ENCODE peak calls at places on chromosomes 11 and 22, in nine cellular contexts. N is A549, G is tibial nerve, M is body of pancreas, Y is NB4, I is IMR-90, R is adrenal gland, V is Peyer's patch, F is HCT116. K is an unnamed sample.

GRCh38 chr11:1153951-1154487 is 3.7 kb upstream of the MUC5AC start:
- DNase-seq in N (peak; percentile 86), G (no peak), M (peak; percentile 48), Y (peak; percentile 52), I (peak; percentile 97), R (peak; percentile 91), V (peak; percentile 15), F (peak; percentile 63), K (no peak)

GRCh38 chr11:106152013-106152412 is 74.6 kb downstream of the AASDHPPT start:
- DNase-seq in N (no peak), G (no peak), M (peak; percentile 38), Y (no peak), I (peak; percentile 17), R (no peak), V (no peak), F (no peak), K (no peak)

GRCh38 chr11:104522123-104522522 is 358.2 kb upstream of the PDGFD start:
- DNase-seq in N (no peak), G (no peak), M (no peak), Y (no peak), I (no peak), R (no peak), V (no peak), F (no peak), K (no peak)

GRCh38 chr22:23149743-23150238 is 4.5 kb downstream of the RAB36 start:
- DNase-seq in N (no peak), G (no peak), M (no peak), Y (no peak), I (no peak), R (no peak), V (no peak), F (no peak), K (no peak)

GRCh38 chr22:35191412-35191811 is 65.9 kb upstream of the HMGXB4 start:
- DNase-seq in N (no peak), G (no peak), M (no peak), Y (no peak), I (peak; percentile 3), R (no peak), V (no peak), F (peak; percentile 12), K (no peak)

GRCh38 chr11:27693398-27693797 is 6.9 kb downstream of the BDNF start:
- DNase-seq in N (no peak), G (no peak), M (no peak), Y (no peak), I (no peak), R (no peak), V (no peak), F (no peak), K (no peak)

GRCh38 chr11:2203440-2204259 is 32.0 kb upstream of the TH start:
- DNase-seq in N (no peak), G (no peak), M (peak; percentile 9), Y (no peak), I (no peak), R (no peak), V (no peak), F (no peak), K (no peak)

GRCh38 chr11:87358461-87358860 is 320.7 kb downstream of the TMEM135 start:
- DNase-seq in N (no peak), G (no peak), M (no peak), Y (no peak), I (no peak), R (no peak), V (no peak), F (no peak), K (no peak)

GRCh38 chr11:130188047-130188446 is 28.5 kb downstream of the ST14 start:
- DNase-seq in N (no peak), G (no peak), M (no peak), Y (no peak), I (no peak), R (no peak), V (no peak), F (no peak), K (no peak)

GRCh38 chr11:74559110-74559933 is 33.1 kb upstream of the POLD3 start:
- DNase-seq in N (no peak), G (no peak), M (no peak), Y (no peak), I (peak; percentile 55), R (peak; percentile 17), V (no peak), F (no peak), K (no peak)

GRCh38 chr11:123690490-123690889 is 36.1 kb upstream of the SCN3B start:
- DNase-seq in N (peak; percentile 10), G (no peak), M (no peak), Y (no peak), I (peak; percentile 63), R (no peak), V (no peak), F (no peak), K (no peak)

GRCh38 chr11:47797633-47798032 is 30.5 kb upstream of the FNBP4 start:
- DNase-seq in N (no peak), G (no peak), M (no peak), Y (peak; percentile 43), I (peak; percentile 89), R (no peak), V (no peak), F (no peak), K (no peak)

GRCh38 chr11:121534131-121535093 is 81.6 kb upstream of the SORL1-AS1 start:
- DNase-seq in N (no peak), G (no peak), M (no peak), Y (no peak), I (peak; percentile 24), R (no peak), V (no peak), F (no peak), K (no peak)

GRCh38 chr11:59857444-59858434 is 8.5 kb downstream of the TCN1 start:
- DNase-seq in N (peak; percentile 6), G (no peak), M (no peak), Y (peak; percentile 92), I (no peak), R (no peak), V (no peak), F (peak; percentile 71), K (peak; percentile 33)

GRCh38 chr11:68269414-68270081 is 2.2 kb downstream of the C11orf24 start:
- DNase-seq in N (no peak), G (no peak), M (no peak), Y (no peak), I (peak; percentile 92), R (no peak), V (no peak), F (no peak), K (peak; percentile 20)

GRCh38 chr11:68457214-68457897 is 3.2 kb upstream of the PPP6R3 start:
- DNase-seq in N (no peak), G (no peak), M (no peak), Y (no peak), I (no peak), R (no peak), V (no peak), F (no peak), K (no peak)

GRCh38 chr11:57508341-57509170 is 6.9 kb downstream of the SLC43A1 start:
- DNase-seq in N (no peak), G (no peak), M (no peak), Y (no peak), I (no peak), R (no peak), V (no peak), F (no peak), K (no peak)

GRCh38 chr22:20981787-20982562 is at the start of gene LZTR1:
- DNase-seq in N (peak; percentile 55), G (peak; percentile 66), M (peak; percentile 80), Y (peak; percentile 90), I (peak; percentile 82), R (peak; percentile 87), V (peak; percentile 84), F (peak; percentile 50), K (peak; percentile 92)
- TF ChIP-seq POLR2A in N (peak; percentile 92), G (peak; percentile 89), M (peak; percentile 94), Y (peak; percentile 93), I (peak; percentile 85), R (peak; percentile 84), V (peak; percentile 87), F (peak; percentile 97), K (peak; percentile 94)

GRCh38 chr22:39517470-39517869 is 2.9 kb upstream of the ATF4 start:
- DNase-seq in N (no peak), G (no peak), M (no peak), Y (no peak), I (no peak), R (no peak), V (no peak), F (no peak), K (no peak)
- TF ChIP-seq POLR2A in N (no peak), G (no peak), M (no peak), Y (no peak), I (no peak), R (no peak), V (no peak), F (no peak), K (no peak)

GRCh38 chr11:126211236-126212088 is at the start of the genes FAM118B and RPUSD4:
- DNase-seq in N (peak; percentile 95), G (peak; percentile 99), M (peak; percentile 98), Y (peak; percentile 99), I (peak; percentile 96), R (peak; percentile 99), V (peak; percentile 99), F (peak; percentile 87), K (peak; percentile 99)
- TF ChIP-seq POLR2A in N (peak; percentile 92), G (peak; percentile 42), M (peak; percentile 80), Y (peak; percentile 80), I (peak; percentile 81), R (no peak), V (peak; percentile 75), F (peak; percentile 75), K (peak; percentile 88)

GRCh38 chr11:83008581-83008923 is 63.1 kb downstream of the RAB30 start:
- DNase-seq in N (no peak), G (no peak), M (no peak), Y (no peak), I (peak; percentile 70), R (no peak), V (no peak), F (no peak), K (peak; percentile 10)

GRCh38 chr11:83007477-83007876 is 64.2 kb downstream of the RAB30 start:
- DNase-seq in N (no peak), G (no peak), M (no peak), Y (no peak), I (no peak), R (no peak), V (no peak), F (no peak), K (no peak)

GRCh38 chr11:83006877-83007330 is 64.8 kb downstream of the RAB30 start:
- DNase-seq in N (no peak), G (no peak), M (peak; percentile 55), Y (no peak), I (no peak), R (peak; percentile 52), V (no peak), F (no peak), K (no peak)

GRCh38 chr11:83009999-83010398 is 61.7 kb downstream of the RAB30 start:
- DNase-seq in N (no peak), G (no peak), M (no peak), Y (no peak), I (no peak), R (no peak), V (no peak), F (no peak), K (no peak)

DNA sequence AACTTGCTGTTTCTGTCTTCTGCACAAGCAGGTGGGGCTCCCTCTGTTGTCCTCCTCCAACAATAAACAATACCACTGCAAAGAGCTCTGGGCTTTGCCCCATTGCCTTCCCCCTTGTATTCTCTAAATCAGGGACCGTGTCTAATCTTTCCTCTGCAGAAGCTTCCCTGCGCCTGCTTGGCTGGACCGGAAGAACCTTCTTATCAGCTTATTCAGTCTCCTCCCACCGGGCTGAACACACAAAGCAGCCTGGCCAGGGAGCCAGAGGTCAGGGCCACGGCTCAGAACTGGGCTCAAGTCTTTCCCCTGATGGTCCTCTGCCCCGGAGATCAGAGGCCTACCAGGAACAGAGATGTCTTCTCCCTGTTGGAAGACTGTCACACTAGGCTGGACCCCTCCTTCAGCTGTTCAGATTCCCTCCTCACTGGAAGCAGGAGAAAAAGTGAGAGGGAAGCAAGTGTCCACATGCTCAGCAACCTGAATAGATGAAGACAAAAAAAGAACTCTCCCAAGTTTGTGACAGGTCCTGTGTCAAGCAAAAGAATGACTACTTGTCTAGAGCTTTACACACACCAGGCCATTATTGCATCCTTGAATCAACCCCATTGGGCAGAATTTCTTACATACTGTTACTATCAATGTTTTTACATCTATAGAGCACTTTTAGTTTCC is 63.7 kb downstream of the RAB30 start:
- DNase-seq in N (no peak), G (no peak), M (peak; percentile 72), Y (no peak), I (peak; percentile 24), R (peak; percentile 44), V (peak; percentile 52), F (no peak), K (peak; percentile 90)
- TF ChIP-seq POLR2A in N (no peak), G (no peak), M (no peak), Y (no peak), I (no peak), R (no peak), V (no peak), F (no peak), K (no peak)